ENCODE peak calls at places on chromosomes 11 and 22, in nine cellular contexts. One of them, this sample, is unnamed.

GRCh38 chr11:8671651-8672062 is 10.8 kb downstream of the TRIM66 start:
- DNase-seq in H1: no peak
- DNase-seq in IMR-90: peak; percentile 87
- DNase-seq in HCT116: no peak
- DNase-seq in GM12878: no peak
- DNase-seq in adrenal gland: peak; percentile 50
- DNase-seq in ovary: no peak
- DNase-seq in uterus: peak; percentile 78
- DNase-seq in tibial nerve: no peak
- DNase-seq in this sample: no peak

GRCh38 chr22:48101704-48102103 is 1339.3 kb downstream of the TBC1D22A start:
- DNase-seq in H1: peak; percentile 10
- DNase-seq in IMR-90: no peak
- DNase-seq in HCT116: no peak
- DNase-seq in GM12878: no peak
- DNase-seq in adrenal gland: no peak
- DNase-seq in ovary: no peak
- DNase-seq in uterus: no peak
- DNase-seq in tibial nerve: no peak
- DNase-seq in this sample: no peak

GRCh38 chr11:37502202-37502601 is 904.2 kb upstream of the RAG2 start:
- DNase-seq in H1: no peak
- DNase-seq in IMR-90: peak; percentile 53
- DNase-seq in HCT116: no peak
- DNase-seq in GM12878: no peak
- DNase-seq in adrenal gland: no peak
- DNase-seq in ovary: no peak
- DNase-seq in uterus: no peak
- DNase-seq in tibial nerve: no peak
- DNase-seq in this sample: no peak

GRCh38 chr11:106475181-106475580 is 397.7 kb downstream of the AASDHPPT start:
- DNase-seq in H1: no peak
- DNase-seq in IMR-90: no peak
- DNase-seq in HCT116: no peak
- DNase-seq in GM12878: no peak
- DNase-seq in adrenal gland: no peak
- DNase-seq in ovary: no peak
- DNase-seq in uterus: no peak
- DNase-seq in tibial nerve: no peak
- DNase-seq in this sample: no peak

GRCh38 chr22:29031236-29031982 is 30.2 kb downstream of the C22orf31 start:
- DNase-seq in H1: peak; percentile 60
- DNase-seq in IMR-90: peak; percentile 98
- DNase-seq in HCT116: peak; percentile 97
- DNase-seq in GM12878: no peak
- DNase-seq in adrenal gland: peak; percentile 94
- DNase-seq in ovary: peak; percentile 59
- DNase-seq in uterus: peak; percentile 85
- DNase-seq in tibial nerve: peak; percentile 27
- DNase-seq in this sample: no peak

GRCh38 chr11:22342599-22343138 is 4.5 kb downstream of the SLC17A6 start:
- DNase-seq in H1: no peak
- DNase-seq in IMR-90: no peak
- DNase-seq in HCT116: no peak
- DNase-seq in GM12878: no peak
- DNase-seq in adrenal gland: no peak
- DNase-seq in ovary: no peak
- DNase-seq in uterus: no peak
- DNase-seq in tibial nerve: no peak
- DNase-seq in this sample: no peak

GRCh38 chr11:65856689-65857499 is 1.1 kb downstream of the CFL1 start:
- DNase-seq in H1: peak; percentile 84
- DNase-seq in IMR-90: peak; percentile 52
- DNase-seq in HCT116: no peak
- DNase-seq in GM12878: no peak
- DNase-seq in adrenal gland: peak; percentile 88
- DNase-seq in ovary: peak; percentile 82
- DNase-seq in uterus: peak; percentile 78
- DNase-seq in tibial nerve: peak; percentile 66
- DNase-seq in this sample: peak; percentile 46

GRCh38 chr11:75352417-75353206 is 1.2 kb upstream of the ARRB1 start:
- DNase-seq in H1: no peak
- DNase-seq in IMR-90: no peak
- DNase-seq in HCT116: no peak
- DNase-seq in GM12878: no peak
- DNase-seq in adrenal gland: no peak
- DNase-seq in ovary: no peak
- DNase-seq in uterus: no peak
- DNase-seq in tibial nerve: no peak
- DNase-seq in this sample: no peak

GRCh38 chr11:68997124-68997994 is 15.7 kb downstream of the MRGPRF start:
- DNase-seq in H1: no peak
- DNase-seq in IMR-90: no peak
- DNase-seq in HCT116: no peak
- DNase-seq in GM12878: no peak
- DNase-seq in adrenal gland: no peak
- DNase-seq in ovary: peak; percentile 13
- DNase-seq in uterus: no peak
- DNase-seq in tibial nerve: peak; percentile 10
- DNase-seq in this sample: no peak

GRCh38 chr11:2169626-2170570 is 1.7 kb downstream of the TH start:
- DNase-seq in H1: no peak
- DNase-seq in IMR-90: no peak
- DNase-seq in HCT116: no peak
- DNase-seq in GM12878: no peak
- DNase-seq in adrenal gland: no peak
- DNase-seq in ovary: no peak
- DNase-seq in uterus: no peak
- DNase-seq in tibial nerve: no peak
- DNase-seq in this sample: no peak

GRCh38 chr11:87356428-87356827 is 318.7 kb downstream of the TMEM135 start:
- DNase-seq in H1: no peak
- DNase-seq in IMR-90: no peak
- DNase-seq in HCT116: no peak
- DNase-seq in GM12878: no peak
- DNase-seq in adrenal gland: no peak
- DNase-seq in ovary: no peak
- DNase-seq in uterus: no peak
- DNase-seq in tibial nerve: no peak
- DNase-seq in this sample: no peak

GRCh38 chr22:20094158-20094807 is 14.2 kb downstream of the DGCR8 start:
- DNase-seq in H1: no peak
- DNase-seq in IMR-90: no peak
- DNase-seq in HCT116: no peak
- DNase-seq in GM12878: no peak
- DNase-seq in adrenal gland: no peak
- DNase-seq in ovary: no peak
- DNase-seq in uterus: no peak
- DNase-seq in tibial nerve: no peak
- DNase-seq in this sample: no peak

GRCh38 chr22:21594865-21595452 is 27.4 kb downstream of the UBE2L3 start:
- DNase-seq in H1: no peak
- DNase-seq in IMR-90: no peak
- DNase-seq in HCT116: no peak
- DNase-seq in GM12878: no peak
- DNase-seq in adrenal gland: no peak
- DNase-seq in ovary: no peak
- DNase-seq in uterus: no peak
- DNase-seq in tibial nerve: no peak
- DNase-seq in this sample: no peak

GRCh38 chr11:30000986-30001385 is 15.8 kb downstream of the KCNA4 start:
- DNase-seq in H1: no peak
- DNase-seq in IMR-90: no peak
- DNase-seq in HCT116: no peak
- DNase-seq in GM12878: no peak
- DNase-seq in adrenal gland: no peak
- DNase-seq in ovary: no peak
- DNase-seq in uterus: no peak
- DNase-seq in tibial nerve: no peak
- DNase-seq in this sample: no peak

GRCh38 chr11:113681711-113682410 is 24.2 kb downstream of the TMPRSS5 start:
- DNase-seq in H1: peak; percentile 44
- DNase-seq in IMR-90: no peak
- DNase-seq in HCT116: no peak
- DNase-seq in GM12878: no peak
- DNase-seq in adrenal gland: no peak
- DNase-seq in ovary: no peak
- DNase-seq in uterus: no peak
- DNase-seq in tibial nerve: no peak
- DNase-seq in this sample: no peak

GRCh38 chr22:47259049-47259448 is 496.6 kb downstream of the TBC1D22A start:
- DNase-seq in H1: no peak
- DNase-seq in IMR-90: no peak
- DNase-seq in HCT116: no peak
- DNase-seq in GM12878: no peak
- DNase-seq in adrenal gland: no peak
- DNase-seq in ovary: no peak
- DNase-seq in uterus: no peak
- DNase-seq in tibial nerve: no peak
- DNase-seq in this sample: no peak

GRCh38 chr22:20043997-20044342 is 23.1 kb downstream of the TANGO2 start:
- DNase-seq in H1: no peak
- DNase-seq in IMR-90: no peak
- DNase-seq in HCT116: no peak
- DNase-seq in GM12878: no peak
- DNase-seq in adrenal gland: no peak
- DNase-seq in ovary: no peak
- DNase-seq in uterus: no peak
- DNase-seq in tibial nerve: no peak
- DNase-seq in this sample: no peak

GRCh38 chr11:113974741-113975470 is at the start of gene HTR3A:
- DNase-seq in H1: peak; percentile 76
- DNase-seq in IMR-90: no peak
- DNase-seq in HCT116: peak; percentile 69
- DNase-seq in GM12878: no peak
- DNase-seq in adrenal gland: peak; percentile 76
- DNase-seq in ovary: peak; percentile 19
- DNase-seq in uterus: peak; percentile 24
- DNase-seq in tibial nerve: no peak
- DNase-seq in this sample: no peak

GRCh38 chr22:46066691-46067090 is 83.6 kb upstream of the PPARA start:
- DNase-seq in H1: no peak
- DNase-seq in IMR-90: no peak
- DNase-seq in HCT116: no peak
- DNase-seq in GM12878: no peak
- DNase-seq in adrenal gland: peak; percentile 11
- DNase-seq in ovary: no peak
- DNase-seq in uterus: peak; percentile 47
- DNase-seq in tibial nerve: peak; percentile 19
- DNase-seq in this sample: no peak
- H3K4me1 ChIP-seq in H1: peaks cover 10% of the 10 kb centered on the region
- H3K4me1 ChIP-seq in IMR-90: peaks cover 11% of the 10 kb centered on the region
- H3K4me1 ChIP-seq in HCT116: peaks cover 12% of the 10 kb centered on the region
- H3K4me1 ChIP-seq in GM12878: peaks cover 6% of the 10 kb centered on the region
- H3K4me1 ChIP-seq in adrenal gland: peaks cover 35% of the 10 kb centered on the region
- H3K4me1 ChIP-seq in ovary: peaks cover 16% of the 10 kb centered on the region
- H3K4me1 ChIP-seq in uterus: peaks cover 16% of the 10 kb centered on the region
- H3K4me1 ChIP-seq in tibial nerve: peaks cover 67% of the 10 kb centered on the region
- H3K4me1 ChIP-seq in this sample: peaks cover 46% of the 10 kb centered on the region

GRCh38 chr11:26710489-26710888 is 11.4 kb downstream of the SLC5A12 start:
- DNase-seq in H1: no peak
- DNase-seq in IMR-90: no peak
- DNase-seq in HCT116: no peak
- DNase-seq in GM12878: no peak
- DNase-seq in adrenal gland: no peak
- DNase-seq in ovary: no peak
- DNase-seq in uterus: no peak
- DNase-seq in tibial nerve: no peak
- DNase-seq in this sample: no peak
- H3K27me3 ChIP-seq in H1: no peaks in the 10 kb centered on the region
- H3K27me3 ChIP-seq in IMR-90: no peaks in the 10 kb centered on the region
- H3K27me3 ChIP-seq in HCT116: no peaks in the 10 kb centered on the region
- H3K27me3 ChIP-seq in GM12878: no peaks in the 10 kb centered on the region
- H3K27me3 ChIP-seq in adrenal gland: no peaks in the 10 kb centered on the region
- H3K27me3 ChIP-seq in ovary: no peaks in the 10 kb centered on the region
- H3K27me3 ChIP-seq in uterus: no peaks in the 10 kb centered on the region
- H3K27me3 ChIP-seq in tibial nerve: no peaks in the 10 kb centered on the region
- H3K27me3 ChIP-seq in this sample: no peaks in the 10 kb centered on the region

GRCh38 chr11:34638897-34639296 is 18.0 kb downstream of the EHF start:
- DNase-seq in H1: no peak
- DNase-seq in IMR-90: no peak
- DNase-seq in HCT116: no peak
- DNase-seq in GM12878: no peak
- DNase-seq in adrenal gland: no peak
- DNase-seq in ovary: no peak
- DNase-seq in uterus: no peak
- DNase-seq in tibial nerve: no peak
- DNase-seq in this sample: no peak

GRCh38 chr11:34641981-34642380 is 21.1 kb downstream of the EHF start:
- DNase-seq in H1: no peak
- DNase-seq in IMR-90: no peak
- DNase-seq in HCT116: no peak
- DNase-seq in GM12878: no peak
- DNase-seq in adrenal gland: no peak
- DNase-seq in ovary: no peak
- DNase-seq in uterus: no peak
- DNase-seq in tibial nerve: no peak
- DNase-seq in this sample: no peak

GRCh38 chr11:34641456-34641855 is 20.6 kb downstream of the EHF start:
- DNase-seq in H1: no peak
- DNase-seq in IMR-90: no peak
- DNase-seq in HCT116: no peak
- DNase-seq in GM12878: no peak
- DNase-seq in adrenal gland: no peak
- DNase-seq in ovary: no peak
- DNase-seq in uterus: no peak
- DNase-seq in tibial nerve: no peak
- DNase-seq in this sample: no peak

GRCh38 chr11:34639545-34639944 is 18.7 kb downstream of the EHF start:
- DNase-seq in H1: no peak
- DNase-seq in IMR-90: no peak
- DNase-seq in HCT116: no peak
- DNase-seq in GM12878: no peak
- DNase-seq in adrenal gland: no peak
- DNase-seq in ovary: no peak
- DNase-seq in uterus: no peak
- DNase-seq in tibial nerve: no peak
- DNase-seq in this sample: no peak

GRCh38 chr11:34640050-34640971 is 19.4 kb downstream of the EHF start:
- DNase-seq in H1: no peak
- DNase-seq in IMR-90: no peak
- DNase-seq in HCT116: no peak
- DNase-seq in GM12878: no peak
- DNase-seq in adrenal gland: peak; percentile 36
- DNase-seq in ovary: no peak
- DNase-seq in uterus: no peak
- DNase-seq in tibial nerve: no peak
- DNase-seq in this sample: no peak
- TF ChIP-seq POLR2A in H1: no peak
- TF ChIP-seq POLR2A in IMR-90: no peak
- TF ChIP-seq POLR2A in HCT116: no peak
- TF ChIP-seq POLR2A in GM12878: no peak
- TF ChIP-seq POLR2A in adrenal gland: no peak
- TF ChIP-seq POLR2A in ovary: no peak
- TF ChIP-seq POLR2A in uterus: no peak
- TF ChIP-seq POLR2A in tibial nerve: no peak
- TF ChIP-seq POLR2A in this sample: no peak

DNA sequence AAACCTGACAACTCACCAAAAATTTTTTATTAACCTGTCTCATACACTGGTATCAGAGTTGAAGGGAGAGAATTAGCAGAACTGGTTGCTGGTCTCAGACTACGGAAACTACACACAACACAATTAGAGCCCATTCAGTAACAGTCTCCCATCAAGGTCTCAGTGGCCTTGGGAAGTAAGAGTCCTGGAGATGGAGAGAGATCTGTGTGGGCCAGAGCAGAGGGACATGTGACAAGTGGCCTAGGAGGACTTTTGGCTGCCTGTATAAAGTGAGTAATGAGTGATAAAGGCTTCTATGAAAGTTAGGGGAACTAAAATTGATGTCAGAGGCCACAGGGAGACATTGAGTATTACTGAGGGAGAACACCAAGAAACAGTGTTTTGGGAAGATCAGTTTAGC is 58.9 kb downstream of the PARVA start:
- DNase-seq in H1: no peak
- DNase-seq in IMR-90: no peak
- DNase-seq in HCT116: no peak
- DNase-seq in GM12878: no peak
- DNase-seq in adrenal gland: peak; percentile 48
- DNase-seq in ovary: no peak
- DNase-seq in uterus: no peak
- DNase-seq in tibial nerve: no peak
- DNase-seq in this sample: no peak
- H3K4me1 ChIP-seq in H1: peaks cover 3% of the 10 kb centered on the region
- H3K4me1 ChIP-seq in IMR-90: peaks cover 32% of the 10 kb centered on the region
- H3K4me1 ChIP-seq in HCT116: no peaks in the 10 kb centered on the region
- H3K4me1 ChIP-seq in GM12878: no peaks in the 10 kb centered on the region
- H3K4me1 ChIP-seq in adrenal gland: no peaks in the 10 kb centered on the region
- H3K4me1 ChIP-seq in ovary: peaks cover 19% of the 10 kb centered on the region
- H3K4me1 ChIP-seq in uterus: peaks cover 7% of the 10 kb centered on the region
- H3K4me1 ChIP-seq in tibial nerve: peaks cover 29% of the 10 kb centered on the region
- H3K4me1 ChIP-seq in this sample: peaks cover 17% of the 10 kb centered on the region